ENCODE peak calls at places on chromosomes 12 and 14, in four cellular contexts. One of them, this sample, is unnamed.

GRCh38 chr12:27922591-27923139 is 49.9 kb downstream of the PTHLH start:
- DNase-seq in PC-3: peak; percentile 90
- DNase-seq in GM13977: no peak
- DNase-seq in fibroblast of mammary gland: peak; percentile 57
- DNase-seq in this sample: peak; percentile 98

GRCh38 chr12:107685360-107686248 is at the start of gene PWP1:
- DNase-seq in fibroblast of mammary gland: peak; percentile 93
- DNase-seq in PC-3: peak; percentile 98
- DNase-seq in GM13977: peak; percentile 94
- DNase-seq in this sample: peak; percentile 94

GRCh38 chr14:68791078-68791983 is 1.5 kb downstream of the ZFP36L1 start:
- DNase-seq in PC-3: peak; percentile 41
- DNase-seq in fibroblast of mammary gland: no peak
- DNase-seq in GM13977: no peak
- DNase-seq in this sample: peak; percentile 49

GRCh38 chr12:89775336-89776005 is 66.8 kb upstream of the ATP2B1 start:
- DNase-seq in PC-3: peak; percentile 91
- DNase-seq in fibroblast of mammary gland: no peak
- DNase-seq in GM13977: no peak
- DNase-seq in this sample: peak; percentile 17

GRCh38 chr12:49201595-49202295 is 12.9 kb upstream of the TUBA1A start:
- DNase-seq in fibroblast of mammary gland: peak; percentile 71
- DNase-seq in PC-3: peak; percentile 63
- DNase-seq in GM13977: no peak
- DNase-seq in this sample: peak; percentile 34

GRCh38 chr12:3933074-3933818 is 60.0 kb upstream of the PARP11 start:
- DNase-seq in fibroblast of mammary gland: no peak
- DNase-seq in PC-3: no peak
- DNase-seq in GM13977: no peak
- DNase-seq in this sample: no peak

GRCh38 chr14:101251812-101252442 is 309.4 kb upstream of the DIO3 start:
- DNase-seq in fibroblast of mammary gland: no peak
- DNase-seq in PC-3: no peak
- DNase-seq in GM13977: no peak
- DNase-seq in this sample: no peak

GRCh38 chr12:91743727-91744126 is 401.9 kb downstream of the BTG1 start:
- DNase-seq in fibroblast of mammary gland: no peak
- DNase-seq in GM13977: no peak
- DNase-seq in PC-3: no peak
- DNase-seq in this sample: no peak

GRCh38 chr12:111546171-111546570 is 52.9 kb downstream of the ATXN2 start:
- DNase-seq in fibroblast of mammary gland: no peak
- DNase-seq in PC-3: no peak
- DNase-seq in GM13977: no peak
- DNase-seq in this sample: no peak

GRCh38 chr12:106657499-106657898 is 74.7 kb downstream of the RFX4 start:
- DNase-seq in PC-3: no peak
- DNase-seq in fibroblast of mammary gland: no peak
- DNase-seq in GM13977: no peak
- DNase-seq in this sample: no peak
- TF ChIP-seq CTCF in PC-3: no peak
- TF ChIP-seq CTCF in fibroblast of mammary gland: no peak
- TF ChIP-seq CTCF in GM13977: no peak
- TF ChIP-seq CTCF in this sample: no peak

GRCh38 chr12:46263140-46264017 is 5.5 kb downstream of the SLC38A1 start:
- DNase-seq in GM13977: no peak
- DNase-seq in fibroblast of mammary gland: no peak
- DNase-seq in PC-3: no peak
- DNase-seq in this sample: no peak
- TF ChIP-seq CTCF in GM13977: no peak
- TF ChIP-seq CTCF in fibroblast of mammary gland: peak; percentile 32
- TF ChIP-seq CTCF in PC-3: peak; percentile 52
- TF ChIP-seq CTCF in this sample: peak; percentile 15

DNA sequence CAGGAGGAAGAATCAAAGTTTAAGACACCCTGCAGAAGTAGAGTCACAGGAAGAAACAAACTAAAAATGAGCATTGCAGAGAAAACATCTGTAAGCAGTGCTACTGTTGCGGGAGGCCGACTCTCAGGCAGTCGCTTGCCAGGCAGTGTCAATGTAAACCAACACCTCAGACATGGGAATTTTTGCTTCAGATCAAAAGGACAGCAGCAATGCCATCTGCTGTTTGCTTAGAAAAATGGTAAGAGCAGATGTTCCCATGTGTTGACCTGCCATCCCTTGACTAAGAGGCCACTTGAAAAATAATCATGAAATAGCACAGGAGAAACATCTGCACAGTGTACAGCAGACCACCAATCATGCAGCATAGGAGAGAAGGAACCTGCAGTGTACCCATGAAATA is 196.6 kb downstream of the SLC25A21 start:
- DNase-seq in PC-3: peak; percentile 56
- DNase-seq in fibroblast of mammary gland: peak; percentile 33
- DNase-seq in GM13977: no peak
- DNase-seq in this sample: peak; percentile 50
- TF ChIP-seq CTCF in PC-3: peak; percentile 49
- TF ChIP-seq CTCF in fibroblast of mammary gland: no peak
- TF ChIP-seq CTCF in GM13977: no peak
- TF ChIP-seq CTCF in this sample: no peak

GRCh38 chr14:80587096-80587724 is 354.3 kb downstream of the CEP128 start:
- DNase-seq in fibroblast of mammary gland: peak; percentile 62
- DNase-seq in PC-3: peak; percentile 66
- DNase-seq in GM13977: peak; percentile 17
- DNase-seq in this sample: peak; percentile 46
- TF ChIP-seq CTCF in fibroblast of mammary gland: peak; percentile 71
- TF ChIP-seq CTCF in PC-3: peak; percentile 83
- TF ChIP-seq CTCF in GM13977: peak; percentile 50
- TF ChIP-seq CTCF in this sample: peak; percentile 46

GRCh38 chr12:28958553-28959195 is 190.4 kb upstream of the FAR2 start:
- DNase-seq in GM13977: no peak
- DNase-seq in PC-3: peak; percentile 88
- DNase-seq in fibroblast of mammary gland: peak; percentile 78
- DNase-seq in this sample: peak; percentile 30

GRCh38 chr12:28966049-28966778 is 182.9 kb upstream of the FAR2 start:
- DNase-seq in GM13977: no peak
- DNase-seq in PC-3: no peak
- DNase-seq in fibroblast of mammary gland: peak; percentile 51
- DNase-seq in this sample: peak; percentile 48

GRCh38 chr12:28967426-28967825 is 181.7 kb upstream of the FAR2 start:
- DNase-seq in GM13977: no peak
- DNase-seq in fibroblast of mammary gland: no peak
- DNase-seq in PC-3: no peak
- DNase-seq in this sample: no peak

GRCh38 chr12:28961948-28962384 is 187.1 kb upstream of the FAR2 start:
- DNase-seq in PC-3: peak; percentile 43
- DNase-seq in fibroblast of mammary gland: peak; percentile 65
- DNase-seq in GM13977: no peak
- DNase-seq in this sample: no peak

GRCh38 chr12:28963554-28963953 is 185.5 kb upstream of the FAR2 start:
- DNase-seq in GM13977: no peak
- DNase-seq in fibroblast of mammary gland: peak; percentile 72
- DNase-seq in PC-3: peak; percentile 95
- DNase-seq in this sample: peak; percentile 49
- TF ChIP-seq CTCF in GM13977: peak; percentile 19
- TF ChIP-seq CTCF in fibroblast of mammary gland: peak; percentile 71
- TF ChIP-seq CTCF in PC-3: peak; percentile 100
- TF ChIP-seq CTCF in this sample: peak; percentile 48

DNA sequence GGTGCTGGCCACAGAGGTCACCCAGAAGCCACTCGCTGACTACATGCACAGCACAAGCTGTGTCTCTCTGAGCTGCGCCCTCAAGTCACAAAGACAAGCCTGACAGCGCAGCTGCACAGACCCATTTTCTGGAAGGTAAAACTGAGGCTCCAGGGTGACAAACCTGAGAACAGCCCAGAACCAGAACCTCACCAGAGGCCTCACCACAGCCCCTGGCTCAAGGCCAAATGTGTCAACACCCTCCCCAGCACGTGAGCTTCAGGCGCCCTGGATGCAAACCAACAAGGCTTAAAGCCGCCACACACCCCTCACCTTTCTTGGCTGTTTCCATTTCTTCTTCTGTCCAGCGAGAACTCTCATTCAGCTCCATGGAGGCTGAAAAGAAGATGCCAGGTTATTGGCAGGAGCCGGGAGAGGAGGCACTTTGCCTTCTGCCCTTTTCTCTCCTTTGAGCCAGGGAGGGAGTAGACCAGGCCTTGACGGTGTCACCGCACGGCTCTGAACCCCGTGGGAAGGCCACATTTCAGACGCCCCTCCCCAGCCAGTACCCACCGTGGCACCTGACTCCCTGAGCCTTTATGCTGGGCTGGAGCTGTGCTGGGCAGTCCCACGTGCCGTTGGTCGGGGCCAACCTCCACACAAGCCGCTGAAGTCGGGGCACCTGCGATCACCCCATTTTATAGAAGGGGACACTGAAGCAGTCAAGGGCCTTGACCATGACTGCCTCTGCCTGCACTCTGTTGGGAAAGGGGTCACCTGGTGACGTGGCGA is 103.1 kb downstream of the RFLNA start:
- DNase-seq in PC-3: no peak
- DNase-seq in fibroblast of mammary gland: peak; percentile 65
- DNase-seq in GM13977: no peak
- DNase-seq in this sample: peak; percentile 69
- TF ChIP-seq CTCF in PC-3: no peak
- TF ChIP-seq CTCF in fibroblast of mammary gland: no peak
- TF ChIP-seq CTCF in GM13977: no peak
- TF ChIP-seq CTCF in this sample: no peak

GRCh38 chr12:42128327-42128726 is 16.3 kb downstream of the GXYLT1 start:
- DNase-seq in PC-3: peak; percentile 31
- DNase-seq in fibroblast of mammary gland: peak; percentile 52
- DNase-seq in GM13977: no peak
- DNase-seq in this sample: peak; percentile 34
- TF ChIP-seq CTCF in PC-3: no peak
- TF ChIP-seq CTCF in fibroblast of mammary gland: no peak
- TF ChIP-seq CTCF in GM13977: no peak
- TF ChIP-seq CTCF in this sample: no peak

GRCh38 chr12:45244561-45245348 is 28.9 kb downstream of the ANO6 start:
- DNase-seq in PC-3: no peak
- DNase-seq in GM13977: no peak
- DNase-seq in fibroblast of mammary gland: peak; percentile 76
- DNase-seq in this sample: peak; percentile 77
- TF ChIP-seq CTCF in PC-3: no peak
- TF ChIP-seq CTCF in GM13977: no peak
- TF ChIP-seq CTCF in fibroblast of mammary gland: no peak
- TF ChIP-seq CTCF in this sample: no peak